ENCODE peak calls at places on chromosomes 13 and 19, in nine cellular contexts. O is stimulated activated CD8-positive, alpha-beta memory T cell treated with anti-CD3 and anti-CD28 coated beads, Interleukin-12 subunit alpha, Interleukin-12 subunit beta, amount 100 ng/mL, for 4 hours; K is HAP-1; F is T-helper 9 cell; Y is thoracic aorta; P is foreskin keratinocyte; T is heart right ventricle; G is T-cell; Z is HuH-7. H is an unnamed sample.

GRCh38 chr19:29841559-29842367 is 30.0 kb downstream of the CCNE1 start:
- DNase-seq in O (no peak), K (peak), F (no peak), Y (no peak), P (peak), T (peak), G (no peak), Z (peak), H (no peak)

GRCh38 chr13:25529425-25529824 is 157.7 kb downstream of the ATP8A2 start:
- DNase-seq in O (no peak), K (no peak), F (no peak), Y (no peak), P (peak), T (no peak), G (no peak), Z (no peak), H (no peak)

GRCh38 chr19:18972301-18972831 is 31.3 kb upstream of the HOMER3 start:
- DNase-seq in O (no peak), K (peak), F (no peak), Y (no peak), P (no peak), T (no peak), G (no peak), Z (no peak), H (no peak)

GRCh38 chr19:8724276-8724675 is 2.8 kb downstream of the OR2Z1 start:
- DNase-seq in O (no peak), K (no peak), F (no peak), Y (no peak), P (no peak), T (no peak), G (no peak), Z (no peak), H (no peak)

GRCh38 chr19:768424-768823 is 17.5 kb downstream of the MISP start:
- DNase-seq in O (no peak), K (no peak), F (no peak), Y (no peak), P (no peak), T (no peak), G (no peak), Z (no peak), H (no peak)

GRCh38 chr13:73268306-73268705 is 209.5 kb downstream of the KLF5 start:
- DNase-seq in O (no peak), K (no peak), F (no peak), Y (no peak), P (peak), T (no peak), G (no peak), Z (no peak), H (no peak)

GRCh38 chr13:44713793-44714469 is 137.8 kb upstream of the TSC22D1 start:
- DNase-seq in O (no peak), K (no peak), F (no peak), Y (peak), P (peak), T (no peak), G (no peak), Z (no peak), H (no peak)

GRCh38 chr19:13146763-13147563 is 3.2 kb downstream of the STX10 start:
- DNase-seq in O (no peak), K (no peak), F (no peak), Y (no peak), P (peak), T (no peak), G (no peak), Z (no peak), H (no peak)

GRCh38 chr13:84273163-84273562 is 390.9 kb upstream of the SLITRK1 start:
- DNase-seq in O (no peak), K (no peak), F (no peak), Y (no peak), P (no peak), T (no peak), G (no peak), Z (no peak), H (no peak)

GRCh38 chr19:49149652-49150105 is 5.5 kb downstream of the HRC start:
- DNase-seq in O (no peak), K (peak), F (no peak), Y (no peak), P (peak), T (peak), G (no peak), Z (peak), H (peak)

GRCh38 chr19:2315818-2316353 is 7.9 kb upstream of the LINGO3 start:
- DNase-seq in O (peak), K (peak), F (no peak), Y (no peak), P (no peak), T (peak), G (no peak), Z (peak), H (no peak)

GRCh38 chr13:111595791-111596190 is 275.3 kb downstream of the TEX29 start:
- DNase-seq in O (no peak), K (no peak), F (no peak), Y (no peak), P (no peak), T (no peak), G (no peak), Z (no peak), H (no peak)

GRCh38 chr19:55549500-55550320 is 4.4 kb upstream of the SBK3 start:
- DNase-seq in O (no peak), K (no peak), F (no peak), Y (no peak), P (peak), T (no peak), G (no peak), Z (peak), H (no peak)

GRCh38 chr13:98083507-98083906 is 59.4 kb upstream of the FARP1 start:
- DNase-seq in O (no peak), K (no peak), F (no peak), Y (no peak), P (peak), T (no peak), G (no peak), Z (no peak), H (no peak)

GRCh38 chr19:30254789-30255188 is 117.4 kb upstream of the ZNF536 start:
- DNase-seq in O (no peak), K (no peak), F (no peak), Y (no peak), P (no peak), T (no peak), G (no peak), Z (no peak), H (no peak)

GRCh38 chr13:24299488-24300114 is 9.8 kb upstream of the C1QTNF9 start:
- DNase-seq in O (no peak), K (no peak), F (no peak), Y (no peak), P (no peak), T (no peak), G (no peak), Z (no peak), H (no peak)

GRCh38 chr13:112879283-112879833 is 89.7 kb upstream of the MCF2L start:
- DNase-seq in O (no peak), K (no peak), F (no peak), Y (no peak), P (no peak), T (no peak), G (no peak), Z (no peak), H (peak)

GRCh38 chr19:15330801-15331418 is 1.4 kb downstream of the BRD4 start:
- DNase-seq in O (no peak), K (no peak), F (no peak), Y (no peak), P (peak), T (no peak), G (no peak), Z (no peak), H (no peak)

GRCh38 chr19:48110350-48110966 is at the start of gene PLA2G4C:
- DNase-seq in O (peak), K (peak), F (peak), Y (peak), P (peak), T (peak), G (peak), Z (peak), H (peak)